ENCODE peak calls at places on chromosomes 11 and 22, in six cellular contexts. One of them, this sample, is unnamed.

GRCh38 chr11:77088236-77089003 is 14.2 kb upstream of the OMP start:
- DNase-seq in H9: no peak
- DNase-seq in fibroblast of mammary gland: no peak
- DNase-seq in cardiac muscle cell: no peak
- DNase-seq in tibial artery: peak
- DNase-seq in CD4-positive, alpha-beta T cell: no peak
- DNase-seq in this sample: peak

GRCh38 chr11:94794287-94795168 is 26.4 kb downstream of the AMOTL1 start:
- DNase-seq in tibial artery: peak
- DNase-seq in cardiac muscle cell: peak
- DNase-seq in H9: no peak
- DNase-seq in fibroblast of mammary gland: peak
- DNase-seq in CD4-positive, alpha-beta T cell: no peak
- DNase-seq in this sample: peak

GRCh38 chr22:21837184-21837979 is 30.1 kb downstream of the MAPK1 start:
- DNase-seq in fibroblast of mammary gland: peak
- DNase-seq in CD4-positive, alpha-beta T cell: no peak
- DNase-seq in cardiac muscle cell: peak
- DNase-seq in H9: no peak
- DNase-seq in tibial artery: no peak
- DNase-seq in this sample: no peak

GRCh38 chr11:85040166-85040565 is 587.0 kb downstream of the DLG2 start:
- DNase-seq in cardiac muscle cell: no peak
- DNase-seq in fibroblast of mammary gland: no peak
- DNase-seq in CD4-positive, alpha-beta T cell: no peak
- DNase-seq in H9: no peak
- DNase-seq in tibial artery: no peak
- DNase-seq in this sample: no peak

GRCh38 chr11:66007201-66007634 is 4.6 kb upstream of the CST6 start:
- DNase-seq in H9: no peak
- DNase-seq in tibial artery: no peak
- DNase-seq in fibroblast of mammary gland: no peak
- DNase-seq in cardiac muscle cell: no peak
- DNase-seq in CD4-positive, alpha-beta T cell: no peak
- DNase-seq in this sample: no peak

GRCh38 chr11:65496304-65497140 is 2.3 kb upstream of the MALAT1 start:
- DNase-seq in tibial artery: peak
- DNase-seq in fibroblast of mammary gland: peak
- DNase-seq in cardiac muscle cell: no peak
- DNase-seq in CD4-positive, alpha-beta T cell: no peak
- DNase-seq in H9: no peak
- DNase-seq in this sample: no peak

GRCh38 chr11:8833568-8834275 is 77.3 kb upstream of the AKIP1 start:
- DNase-seq in H9: no peak
- DNase-seq in cardiac muscle cell: no peak
- DNase-seq in CD4-positive, alpha-beta T cell: no peak
- DNase-seq in fibroblast of mammary gland: peak
- DNase-seq in tibial artery: no peak
- DNase-seq in this sample: no peak

GRCh38 chr22:36541831-36542391 is 12.9 kb upstream of the EIF3D start:
- DNase-seq in cardiac muscle cell: no peak
- DNase-seq in H9: no peak
- DNase-seq in tibial artery: no peak
- DNase-seq in fibroblast of mammary gland: peak
- DNase-seq in CD4-positive, alpha-beta T cell: no peak
- DNase-seq in this sample: no peak

GRCh38 chr11:2777396-2777795 is 77.6 kb upstream of the KCNQ1OT1 start:
- DNase-seq in H9: no peak
- DNase-seq in CD4-positive, alpha-beta T cell: no peak
- DNase-seq in cardiac muscle cell: no peak
- DNase-seq in fibroblast of mammary gland: no peak
- DNase-seq in tibial artery: peak
- DNase-seq in this sample: peak

GRCh38 chr22:49953680-49954344 is 6.8 kb upstream of the PIM3 start:
- DNase-seq in fibroblast of mammary gland: no peak
- DNase-seq in CD4-positive, alpha-beta T cell: no peak
- DNase-seq in H9: no peak
- DNase-seq in tibial artery: no peak
- DNase-seq in cardiac muscle cell: no peak
- DNase-seq in this sample: peak

GRCh38 chr22:43826142-43827093 is 14.3 kb upstream of the EFCAB6 start:
- DNase-seq in cardiac muscle cell: no peak
- DNase-seq in tibial artery: peak
- DNase-seq in fibroblast of mammary gland: peak
- DNase-seq in CD4-positive, alpha-beta T cell: no peak
- DNase-seq in H9: peak
- DNase-seq in this sample: no peak

GRCh38 chr22:37639070-37639760 is at the start of gene SH3BP1:
- DNase-seq in cardiac muscle cell: peak
- DNase-seq in CD4-positive, alpha-beta T cell: peak
- DNase-seq in H9: peak
- DNase-seq in tibial artery: peak
- DNase-seq in fibroblast of mammary gland: no peak
- DNase-seq in this sample: peak

GRCh38 chr11:86458294-86459001 is 83.8 kb downstream of the CCDC81 start:
- DNase-seq in cardiac muscle cell: no peak
- DNase-seq in tibial artery: no peak
- DNase-seq in CD4-positive, alpha-beta T cell: no peak
- DNase-seq in fibroblast of mammary gland: peak
- DNase-seq in H9: no peak
- DNase-seq in this sample: no peak

GRCh38 chr11:86459002-86459385 is 84.3 kb downstream of the CCDC81 start:
- DNase-seq in tibial artery: no peak
- DNase-seq in cardiac muscle cell: no peak
- DNase-seq in fibroblast of mammary gland: peak
- DNase-seq in CD4-positive, alpha-beta T cell: no peak
- DNase-seq in H9: no peak
- DNase-seq in this sample: no peak

GRCh38 chr11:86461892-86462291 is 87.2 kb downstream of the CCDC81 start:
- DNase-seq in fibroblast of mammary gland: no peak
- DNase-seq in cardiac muscle cell: no peak
- DNase-seq in tibial artery: no peak
- DNase-seq in H9: no peak
- DNase-seq in CD4-positive, alpha-beta T cell: no peak
- DNase-seq in this sample: no peak

GRCh38 chr11:86459682-86460460 is 85.2 kb downstream of the CCDC81 start:
- DNase-seq in H9: peak
- DNase-seq in CD4-positive, alpha-beta T cell: no peak
- DNase-seq in tibial artery: peak
- DNase-seq in fibroblast of mammary gland: peak
- DNase-seq in cardiac muscle cell: no peak
- DNase-seq in this sample: peak

GRCh38 chr11:86460461-86461404 is 86.0 kb downstream of the CCDC81 start:
- DNase-seq in CD4-positive, alpha-beta T cell: no peak
- DNase-seq in H9: no peak
- DNase-seq in fibroblast of mammary gland: peak
- DNase-seq in cardiac muscle cell: no peak
- DNase-seq in tibial artery: no peak
- DNase-seq in this sample: no peak
- TF ChIP-seq CTCF in CD4-positive, alpha-beta T cell: no peak
- TF ChIP-seq CTCF in H9: no peak
- TF ChIP-seq CTCF in fibroblast of mammary gland: no peak
- TF ChIP-seq CTCF in cardiac muscle cell: no peak
- TF ChIP-seq CTCF in tibial artery: no peak
- TF ChIP-seq CTCF in this sample: no peak

DNA sequence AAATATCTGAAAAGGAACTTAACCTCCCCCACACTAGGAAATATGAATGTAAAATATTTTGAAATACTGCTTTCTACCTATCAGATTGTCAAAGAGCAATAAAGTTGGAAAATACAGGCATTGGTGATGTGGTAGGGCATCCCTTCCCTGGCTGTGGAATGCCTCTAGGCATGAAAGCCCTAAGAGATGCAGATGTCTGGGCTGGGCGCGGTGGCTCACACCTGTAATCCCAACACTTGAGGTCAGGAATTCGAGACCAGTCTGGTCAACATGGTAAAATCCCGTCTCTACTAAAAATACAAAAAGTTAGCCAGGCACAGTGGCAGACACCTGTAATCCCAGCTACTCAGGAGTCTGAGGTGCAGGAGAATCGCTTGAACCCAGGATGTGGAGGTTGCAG is 22.0 kb downstream of the ARAP1 start:
- DNase-seq in H9: peak
- DNase-seq in CD4-positive, alpha-beta T cell: no peak
- DNase-seq in cardiac muscle cell: no peak
- DNase-seq in fibroblast of mammary gland: no peak
- DNase-seq in tibial artery: no peak
- DNase-seq in this sample: no peak
- TF ChIP-seq CTCF in H9: no peak
- TF ChIP-seq CTCF in CD4-positive, alpha-beta T cell: no peak
- TF ChIP-seq CTCF in cardiac muscle cell: no peak
- TF ChIP-seq CTCF in fibroblast of mammary gland: no peak
- TF ChIP-seq CTCF in tibial artery: no peak
- TF ChIP-seq CTCF in this sample: no peak

GRCh38 chr11:62171261-62171723 is 18.7 kb upstream of the SCGB1D1 start:
- DNase-seq in tibial artery: no peak
- DNase-seq in CD4-positive, alpha-beta T cell: peak
- DNase-seq in fibroblast of mammary gland: peak
- DNase-seq in H9: peak
- DNase-seq in cardiac muscle cell: peak
- DNase-seq in this sample: peak
- TF ChIP-seq CTCF in tibial artery: peak
- TF ChIP-seq CTCF in CD4-positive, alpha-beta T cell: peak
- TF ChIP-seq CTCF in fibroblast of mammary gland: peak
- TF ChIP-seq CTCF in H9: peak
- TF ChIP-seq CTCF in cardiac muscle cell: peak
- TF ChIP-seq CTCF in this sample: peak

GRCh38 chr22:32411388-32411787 is 659 bp downstream of the RTCB start:
- DNase-seq in cardiac muscle cell: no peak
- DNase-seq in H9: no peak
- DNase-seq in tibial artery: no peak
- DNase-seq in CD4-positive, alpha-beta T cell: no peak
- DNase-seq in fibroblast of mammary gland: peak
- DNase-seq in this sample: no peak

GRCh38 chr22:32410459-32410858 is 1.6 kb downstream of the RTCB start:
- DNase-seq in H9: no peak
- DNase-seq in tibial artery: no peak
- DNase-seq in fibroblast of mammary gland: no peak
- DNase-seq in CD4-positive, alpha-beta T cell: no peak
- DNase-seq in cardiac muscle cell: no peak
- DNase-seq in this sample: no peak

GRCh38 chr22:32413715-32414114 is 1.7 kb upstream of the RTCB start:
- DNase-seq in tibial artery: no peak
- DNase-seq in cardiac muscle cell: peak
- DNase-seq in CD4-positive, alpha-beta T cell: no peak
- DNase-seq in H9: no peak
- DNase-seq in fibroblast of mammary gland: peak
- DNase-seq in this sample: no peak

GRCh38 chr22:32409977-32410376 is 2.1 kb downstream of the RTCB start:
- DNase-seq in H9: no peak
- DNase-seq in fibroblast of mammary gland: no peak
- DNase-seq in tibial artery: no peak
- DNase-seq in CD4-positive, alpha-beta T cell: no peak
- DNase-seq in cardiac muscle cell: no peak
- DNase-seq in this sample: no peak

GRCh38 chr22:32411829-32412592 is at the start of gene RTCB:
- DNase-seq in cardiac muscle cell: peak
- DNase-seq in fibroblast of mammary gland: peak
- DNase-seq in CD4-positive, alpha-beta T cell: peak
- DNase-seq in tibial artery: peak
- DNase-seq in H9: peak
- DNase-seq in this sample: peak
- TF ChIP-seq CTCF in cardiac muscle cell: no peak
- TF ChIP-seq CTCF in fibroblast of mammary gland: no peak
- TF ChIP-seq CTCF in CD4-positive, alpha-beta T cell: no peak
- TF ChIP-seq CTCF in tibial artery: no peak
- TF ChIP-seq CTCF in H9: no peak
- TF ChIP-seq CTCF in this sample: no peak

DNA sequence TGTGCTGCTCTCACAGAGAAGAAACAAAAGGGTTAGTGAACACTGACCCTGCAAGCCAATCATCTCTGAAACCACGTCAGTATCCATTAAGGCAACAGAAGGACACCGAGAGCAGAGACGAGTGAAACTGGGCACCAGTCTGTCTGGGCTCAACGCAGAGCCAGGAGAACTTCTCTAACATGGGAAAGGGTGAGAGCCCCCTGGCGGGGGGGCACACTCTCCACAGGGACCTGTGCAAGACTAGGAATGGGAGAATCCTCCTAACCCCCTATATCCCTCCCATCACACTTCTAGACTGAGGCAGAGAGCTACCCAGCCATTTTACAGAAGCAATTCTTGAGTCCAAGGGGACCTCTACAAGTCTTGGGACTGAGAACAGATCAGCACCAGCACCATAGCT is 285.8 kb downstream of the SOX6 start:
- DNase-seq in fibroblast of mammary gland: no peak
- DNase-seq in H9: no peak
- DNase-seq in cardiac muscle cell: no peak
- DNase-seq in tibial artery: no peak
- DNase-seq in CD4-positive, alpha-beta T cell: no peak
- DNase-seq in this sample: no peak
- TF ChIP-seq CTCF in fibroblast of mammary gland: no peak
- TF ChIP-seq CTCF in H9: peak
- TF ChIP-seq CTCF in cardiac muscle cell: no peak
- TF ChIP-seq CTCF in tibial artery: no peak
- TF ChIP-seq CTCF in CD4-positive, alpha-beta T cell: no peak
- TF ChIP-seq CTCF in this sample: no peak

GRCh38 chr22:30445438-30445936 is 19.9 kb downstream of the MTFP1 start:
- DNase-seq in tibial artery: no peak
- DNase-seq in H9: no peak
- DNase-seq in fibroblast of mammary gland: peak
- DNase-seq in cardiac muscle cell: no peak
- DNase-seq in CD4-positive, alpha-beta T cell: no peak
- DNase-seq in this sample: no peak
- TF ChIP-seq CTCF in tibial artery: no peak
- TF ChIP-seq CTCF in H9: peak
- TF ChIP-seq CTCF in fibroblast of mammary gland: no peak
- TF ChIP-seq CTCF in cardiac muscle cell: no peak
- TF ChIP-seq CTCF in CD4-positive, alpha-beta T cell: peak
- TF ChIP-seq CTCF in this sample: peak

DNA sequence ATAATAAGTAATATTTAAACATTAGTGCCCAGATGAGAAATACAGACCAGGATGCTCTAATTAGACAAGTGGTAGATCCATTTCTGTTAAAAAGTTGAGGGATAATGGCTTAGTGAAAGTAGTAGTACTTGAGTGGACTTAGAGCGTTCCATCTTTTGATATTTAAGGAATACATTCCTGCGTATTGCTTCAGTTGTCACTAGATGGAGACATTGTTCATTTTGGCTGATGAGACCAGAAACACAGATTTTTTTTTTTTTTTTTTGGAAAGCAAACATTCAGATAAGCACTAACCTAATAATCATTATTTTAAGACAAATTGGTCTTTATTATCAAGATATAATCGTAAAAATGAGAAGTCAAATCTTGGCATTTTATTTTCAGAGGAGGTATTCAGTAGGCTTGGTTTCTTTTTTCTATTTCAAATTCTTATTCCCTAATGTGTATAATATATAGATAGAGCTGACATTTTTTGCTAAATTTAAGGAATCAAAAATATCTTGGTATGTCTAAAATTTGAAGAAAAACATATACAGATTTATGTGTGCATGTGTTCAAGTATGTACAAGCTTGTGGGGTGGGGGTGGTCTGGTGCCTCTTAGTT is 92.9 kb downstream of the DYNC2H1 start:
- DNase-seq in cardiac muscle cell: peak
- DNase-seq in CD4-positive, alpha-beta T cell: no peak
- DNase-seq in H9: no peak
- DNase-seq in tibial artery: no peak
- DNase-seq in fibroblast of mammary gland: peak
- DNase-seq in this sample: no peak
- TF ChIP-seq CTCF in cardiac muscle cell: peak
- TF ChIP-seq CTCF in CD4-positive, alpha-beta T cell: no peak
- TF ChIP-seq CTCF in H9: peak
- TF ChIP-seq CTCF in tibial artery: peak
- TF ChIP-seq CTCF in fibroblast of mammary gland: peak
- TF ChIP-seq CTCF in this sample: peak

GRCh38 chr11:47347134-47347533 is 5.4 kb downstream of the MYBPC3 start:
- DNase-seq in CD4-positive, alpha-beta T cell: no peak
- DNase-seq in fibroblast of mammary gland: no peak
- DNase-seq in cardiac muscle cell: no peak
- DNase-seq in H9: no peak
- DNase-seq in tibial artery: no peak
- DNase-seq in this sample: no peak
- TF ChIP-seq CTCF in CD4-positive, alpha-beta T cell: no peak
- TF ChIP-seq CTCF in fibroblast of mammary gland: no peak
- TF ChIP-seq CTCF in cardiac muscle cell: no peak
- TF ChIP-seq CTCF in H9: no peak
- TF ChIP-seq CTCF in tibial artery: no peak
- TF ChIP-seq CTCF in this sample: no peak